ENCODE peak calls at places on chromosomes 7 and 10, in five cellular contexts. L, Q, H, S and O are unnamed samples.

GRCh38 chr10:131035779-131036178 is 275.7 kb downstream of the TCERG1L start:
- DNase-seq in L (no peak), S (no peak), Q (no peak), H (no peak), O (no peak)

GRCh38 chr10:122375761-122376160 is 1.3 kb downstream of the PLEKHA1 start:
- DNase-seq in S (no peak), H (no peak), Q (no peak), L (no peak), O (no peak)

GRCh38 chr7:123485721-123486120 is 48.7 kb downstream of the IQUB start:
- DNase-seq in L (no peak), H (no peak), S (no peak), Q (no peak), O (no peak)

GRCh38 chr10:112687647-112688046 is 240.6 kb downstream of the VTI1A start:
- DNase-seq in Q (no peak), H (peak), L (peak), S (no peak), O (no peak)

GRCh38 chr10:119031496-119032059 is 2.1 kb downstream of the NANOS1 start:
- DNase-seq in H (peak), S (peak), Q (no peak), L (no peak), O (no peak)

GRCh38 chr10:17010363-17011145 is 119.1 kb downstream of the CUBN start:
- DNase-seq in H (no peak), Q (no peak), S (no peak), L (no peak), O (no peak)

GRCh38 chr7:151862606-151863381 is 14.1 kb downstream of the PRKAG2 start:
- DNase-seq in H (no peak), S (no peak), L (no peak), Q (no peak), O (no peak)

GRCh38 chr7:25295404-25295803 is 67.1 kb upstream of the NPVF start:
- DNase-seq in S (no peak), Q (no peak), L (no peak), H (no peak), O (no peak)

GRCh38 chr10:52883996-52884871 is 111.7 kb upstream of the MBL2 start:
- DNase-seq in H (peak), Q (peak), S (peak), L (peak), O (peak)

GRCh38 chr10:100730739-100731602 is 14.4 kb upstream of the PAX2 start:
- DNase-seq in L (peak), S (peak), H (peak), Q (no peak), O (no peak)

GRCh38 chr7:80940539-80941205 is 21.8 kb upstream of the SEMA3C start:
- DNase-seq in S (no peak), H (peak), L (no peak), Q (no peak), O (no peak)

GRCh38 chr7:13457790-13458189 is 531.7 kb downstream of the ETV1 start:
- DNase-seq in Q (no peak), S (no peak), L (no peak), H (no peak), O (no peak)

GRCh38 chr7:157425137-157425731 is 88.4 kb downstream of the DNAJB6 start:
- DNase-seq in H (no peak), S (no peak), Q (peak), L (no peak), O (no peak)

GRCh38 chr10:72011016-72011415 is 46.8 kb downstream of the CHST3 start:
- DNase-seq in Q (no peak), L (no peak), H (no peak), S (no peak), O (no peak)

GRCh38 chr10:74640134-74640533 is 186.3 kb upstream of the KAT6B start:
- DNase-seq in Q (peak), S (no peak), H (peak), L (peak), O (peak)

GRCh38 chr7:53521638-53522184 is 486.3 kb downstream of the POM121L12 start:
- DNase-seq in Q (no peak), L (no peak), S (no peak), H (no peak), O (no peak)

GRCh38 chr10:125192005-125192404 is 31.6 kb upstream of the CTBP2 start:
- DNase-seq in Q (no peak), S (no peak), L (no peak), H (no peak), O (no peak)

GRCh38 chr10:124026337-124026939 is 67.0 kb downstream of the CHST15 start:
- DNase-seq in Q (peak), S (no peak), L (peak), H (no peak), O (no peak)

GRCh38 chr7:114823290-114823689 is 98.6 kb upstream of the MDFIC start:
- DNase-seq in H (peak), L (no peak), S (no peak), Q (peak), O (no peak)

GRCh38 chr10:114550756-114551290 is 107.3 kb downstream of the ABLIM1 start:
- DNase-seq in L (peak), S (no peak), H (peak), Q (no peak), O (no peak)

GRCh38 chr10:119235381-119235780 is 28.0 kb downstream of the GRK5 start:
- DNase-seq in S (no peak), L (no peak), Q (no peak), H (peak), O (no peak)

GRCh38 chr7:70072220-70072619 is 473.9 kb downstream of the AUTS2 start:
- DNase-seq in S (no peak), H (peak), L (no peak), Q (no peak), O (no peak)
- H3K4me2 ChIP-seq in S (no peak), H (no peak), L (no peak), Q (no peak), O (no peak)

DNA sequence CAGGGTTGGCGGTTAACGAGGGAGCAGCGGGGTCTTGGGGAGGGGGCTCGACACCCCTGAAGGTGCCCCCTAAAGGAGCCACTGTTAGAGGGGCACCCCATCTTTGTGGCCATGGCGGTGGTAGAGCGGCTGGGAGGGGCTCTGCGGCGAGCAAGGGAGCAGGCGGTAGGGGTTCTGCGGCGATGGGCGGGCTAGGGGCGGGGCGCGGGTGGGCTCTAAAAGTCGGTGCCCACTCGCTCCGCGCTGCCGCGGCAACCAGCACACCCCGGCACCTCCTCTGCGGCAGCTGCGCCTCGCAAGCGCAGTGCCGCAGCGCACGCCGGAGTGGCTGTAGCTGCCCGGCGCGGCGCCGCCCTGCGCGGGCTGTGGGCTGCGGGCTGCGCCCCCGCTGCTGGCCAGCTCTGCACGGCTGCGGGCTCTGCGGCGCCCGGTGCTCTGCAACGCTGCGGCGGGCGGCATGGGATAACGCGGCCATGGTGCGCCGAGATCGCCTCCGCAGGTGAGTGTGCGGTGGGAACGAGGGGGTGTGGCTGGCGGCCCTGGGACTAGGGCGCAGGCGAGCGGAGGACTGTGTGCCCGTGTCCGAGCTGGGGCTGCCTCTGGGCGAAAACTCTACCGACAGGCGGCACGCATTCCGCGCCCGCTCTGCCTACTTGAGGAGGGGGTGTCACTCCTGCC is at the start of gene MEST:
- DNase-seq in H (peak), S (peak), Q (peak), L (no peak), O (no peak)
- H2AK5ac ChIP-seq in H (no peak), S (peak), Q (no peak), L (no peak), O (peak)

DNA sequence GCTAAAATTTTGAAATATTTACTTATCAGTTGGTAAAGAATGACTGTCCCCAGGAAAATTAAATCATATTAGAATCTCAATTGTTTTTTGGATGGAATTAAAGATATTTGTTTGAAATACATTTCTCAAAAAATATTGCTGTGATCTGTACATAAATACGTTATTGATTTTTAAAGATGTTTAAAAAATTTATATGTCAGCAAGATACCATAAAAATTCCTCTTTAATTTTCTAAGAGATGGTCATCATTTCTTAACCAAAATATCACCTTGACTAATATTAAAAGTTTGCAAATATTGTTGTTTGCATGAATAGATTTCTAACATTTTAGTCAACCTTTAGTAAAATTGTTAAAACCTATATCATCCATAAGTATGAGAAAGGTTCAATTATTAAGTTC is 147.4 kb upstream of the WNT16 start:
- DNase-seq in H (no peak), S (no peak), L (no peak), Q (no peak), O (no peak)
- H3K4me2 ChIP-seq in H (no peak), S (no peak), L (no peak), Q (no peak), O (no peak)

GRCh38 chr10:102677736-102678354 is 33.6 kb downstream of the TRIM8 start:
- DNase-seq in S (no peak), H (no peak), L (no peak), Q (no peak), O (no peak)
- H2AK5ac ChIP-seq in S (no peak), H (peak), L (no peak), Q (no peak), O (no peak)

GRCh38 chr10:11894381-11895107 is 71.4 kb downstream of the PROSER2 start:
- DNase-seq in H (no peak), L (no peak), S (no peak), Q (peak), O (no peak)
- H3K4me2 ChIP-seq in H (no peak), L (no peak), S (no peak), Q (no peak), O (no peak)

DNA sequence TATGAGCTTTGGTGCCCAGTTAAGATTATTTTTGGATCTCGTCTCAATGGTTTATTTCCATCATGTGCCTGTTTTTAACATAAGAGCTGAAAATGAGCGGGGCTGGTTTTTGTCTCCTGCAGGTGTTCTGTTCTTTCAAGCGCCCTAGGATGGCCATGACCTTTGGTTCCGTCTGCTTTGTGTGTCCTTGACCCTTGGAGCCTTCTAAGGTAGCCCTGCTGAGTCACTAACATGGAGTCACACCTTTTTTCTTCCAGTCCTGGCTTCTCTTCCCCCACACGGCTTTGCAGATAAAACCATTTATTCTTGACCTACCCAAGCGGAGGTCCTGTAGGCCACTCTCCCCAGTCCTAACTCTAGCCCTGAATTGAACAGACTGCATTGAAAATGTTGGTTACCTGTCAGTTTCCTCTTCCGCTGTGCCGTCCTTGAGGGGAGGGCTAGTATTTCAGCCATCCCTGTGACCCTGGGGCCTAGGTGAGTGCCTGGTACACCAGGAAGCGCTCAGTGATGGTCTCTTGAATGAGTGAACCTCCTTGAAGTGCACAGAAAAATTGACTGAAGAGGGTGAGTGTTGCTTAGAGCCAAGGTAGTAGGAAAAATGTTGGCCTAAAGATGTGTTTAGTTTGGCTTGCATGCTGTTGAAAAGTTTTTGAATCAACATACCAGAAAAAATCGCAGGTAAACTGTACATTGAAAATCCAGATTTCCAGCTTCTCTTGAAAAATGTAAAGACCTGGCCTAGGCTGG is 48.0 kb downstream of the CAMK1D start:
- DNase-seq in H (no peak), L (no peak), S (peak), Q (no peak), O (no peak)
- H2AK5ac ChIP-seq in H (peak), L (no peak), S (no peak), Q (no peak), O (no peak)

GRCh38 chr10:63066606-63067005 is 66.5 kb upstream of the NRBF2 start:
- DNase-seq in S (no peak), L (no peak), Q (no peak), H (no peak), O (no peak)

GRCh38 chr10:63064706-63065105 is 68.4 kb upstream of the NRBF2 start:
- DNase-seq in H (no peak), Q (no peak), S (no peak), L (peak), O (no peak)

GRCh38 chr10:63069318-63069717 is 63.8 kb upstream of the NRBF2 start:
- DNase-seq in Q (no peak), L (no peak), S (no peak), H (no peak), O (no peak)

GRCh38 chr10:63071145-63071544 is 62.0 kb upstream of the NRBF2 start:
- DNase-seq in H (no peak), S (no peak), L (no peak), Q (no peak), O (no peak)

GRCh38 chr10:63068246-63068645 is 64.9 kb upstream of the NRBF2 start:
- DNase-seq in Q (no peak), L (no peak), H (no peak), S (no peak), O (no peak)
- H3K4me2 ChIP-seq in Q (no peak), L (no peak), H (no peak), S (no peak), O (no peak)

GRCh38 chr7:99325597-99326407 is at the start of gene ARPC1A:
- DNase-seq in S (peak), Q (peak), H (peak), L (peak), O (peak)
- H2AK5ac ChIP-seq in S (no peak), Q (no peak), H (peak), L (peak), O (peak)

DNA sequence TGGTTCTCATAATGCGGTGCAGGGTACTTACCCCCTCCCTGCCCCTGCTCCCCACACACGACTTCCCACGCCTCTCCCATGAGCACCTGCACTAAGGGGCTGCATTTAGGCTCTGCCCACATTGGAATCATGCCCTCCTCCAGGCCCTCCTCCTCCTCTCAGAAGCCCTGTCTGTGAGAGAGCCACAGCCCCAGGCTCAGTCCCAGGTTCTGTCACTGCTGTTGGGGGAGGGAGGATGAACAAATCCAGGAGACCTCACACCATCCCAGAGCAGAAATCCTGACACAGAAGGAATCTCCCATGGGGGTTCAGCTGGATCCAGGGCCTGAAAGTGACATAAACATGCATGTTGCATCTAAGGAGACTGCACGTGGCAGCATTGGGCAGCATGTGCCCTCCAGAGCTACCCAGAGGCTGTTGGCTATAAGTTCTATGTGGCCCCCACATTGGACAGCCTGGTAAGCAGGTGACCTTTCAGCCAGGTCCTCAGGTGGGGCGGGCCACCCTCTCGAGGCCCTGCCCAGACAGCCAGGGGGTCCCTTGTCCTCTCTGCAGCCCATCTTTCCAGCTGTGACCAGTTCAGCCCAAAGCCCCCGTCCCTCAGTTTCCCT is 1.6 kb upstream of the PILRA start:
- DNase-seq in Q (no peak), S (no peak), H (no peak), L (peak), O (no peak)
- H3K4me2 ChIP-seq in Q (no peak), S (no peak), H (no peak), L (no peak), O (no peak)

DNA sequence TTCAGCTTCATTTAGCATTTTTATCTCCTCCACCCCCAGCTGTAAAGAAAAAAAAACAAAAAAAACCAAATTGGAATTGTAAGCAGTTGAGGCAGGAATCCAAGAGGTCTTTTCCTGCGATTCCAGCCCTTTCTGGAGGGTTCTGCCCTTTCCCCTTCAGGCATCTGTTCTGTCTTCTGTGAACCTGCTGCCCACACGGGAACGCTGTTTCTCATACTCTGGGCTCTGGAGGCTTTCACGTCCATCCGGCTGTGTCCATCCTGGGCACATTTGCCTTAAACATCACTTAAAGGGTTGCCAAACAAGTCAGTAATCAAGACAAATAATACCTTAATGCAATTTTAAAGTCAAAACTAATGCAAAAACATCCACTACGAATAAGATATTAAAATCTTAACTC is 302.8 kb upstream of the PITRM1 start:
- DNase-seq in Q (no peak), L (no peak), S (no peak), H (no peak), O (no peak)
- H2AK5ac ChIP-seq in Q (no peak), L (no peak), S (no peak), H (peak), O (no peak)